ENCODE peak calls at places on chromosomes 13 and 19, in six cellular contexts. E, A, O, N, I and S are unnamed samples.
A peak's percentile ranks its signal among the peaks of the same experiment; 100 is the strongest.

GRCh38 chr13:93450226-93450625 is 223.6 kb downstream of the GPC6 start:
- DNase-seq in E (no peak), A (peak; percentile 79), O (no peak), N (no peak), I (no peak), S (peak; percentile 26)

GRCh38 chr13:88857256-88857655 is 1186.1 kb downstream of the SLITRK5 start:
- DNase-seq in E (no peak), A (peak; percentile 0), O (no peak), N (no peak), I (no peak), S (no peak)

GRCh38 chr19:40702337-40703012 is 12.0 kb upstream of the NUMBL start:
- DNase-seq in E (peak; percentile 70), A (peak; percentile 26), O (peak; percentile 82), N (no peak), I (no peak), S (no peak)

GRCh38 chr19:940591-941291 is 14.9 kb downstream of the ARID3A start:
- DNase-seq in E (no peak), A (peak; percentile 65), O (no peak), N (peak; percentile 30), I (peak; percentile 90), S (no peak)

GRCh38 chr19:11096210-11096841 is 7.1 kb downstream of the LDLR start:
- DNase-seq in E (no peak), A (peak; percentile 77), O (no peak), N (no peak), I (no peak), S (no peak)

GRCh38 chr19:10708261-10708660 is 7.0 kb downstream of the QTRT1 start:
- DNase-seq in E (no peak), A (no peak), O (no peak), N (no peak), I (no peak), S (no peak)

GRCh38 chr13:32001392-32001768 is 30.2 kb upstream of the FRY start:
- DNase-seq in E (peak; percentile 61), A (peak; percentile 32), O (peak; percentile 74), N (no peak), I (no peak), S (no peak)

GRCh38 chr13:111344471-111345191 is 24.2 kb downstream of the TEX29 start:
- DNase-seq in E (peak; percentile 91), A (peak; percentile 65), O (peak; percentile 92), N (peak; percentile 35), I (no peak), S (no peak)

GRCh38 chr19:33618884-33619283 is 2.9 kb upstream of the CHST8 start:
- DNase-seq in E (no peak), A (no peak), O (no peak), N (no peak), I (no peak), S (no peak)

GRCh38 chr19:1811472-1811894 is 593 bp downstream of the ATP8B3 start:
- DNase-seq in E (no peak), A (peak; percentile 61), O (no peak), N (peak; percentile 19), I (peak; percentile 92), S (no peak)

GRCh38 chr19:30651066-30651465 is 278.9 kb downstream of the ZNF536 start:
- DNase-seq in E (no peak), A (no peak), O (no peak), N (no peak), I (no peak), S (no peak)

GRCh38 chr13:101514695-101515275 is 62.3 kb downstream of the ITGBL1 start:
- DNase-seq in E (peak; percentile 62), A (peak; percentile 55), O (peak; percentile 76), N (no peak), I (no peak), S (no peak)

GRCh38 chr19:51127755-51128154 is 3.0 kb downstream of the SIGLEC9 start:
- DNase-seq in E (no peak), A (no peak), O (no peak), N (no peak), I (peak; percentile 60), S (no peak)

GRCh38 chr13:41649659-41650058 is 192.3 kb downstream of the RGCC start:
- DNase-seq in E (peak; percentile 46), A (peak; percentile 36), O (peak; percentile 64), N (no peak), I (no peak), S (no peak)

GRCh38 chr13:33873251-33873908 is 55.4 kb downstream of the RFC3 start:
- DNase-seq in E (no peak), A (no peak), O (no peak), N (no peak), I (no peak), S (no peak)

GRCh38 chr13:40271931-40272775 is 394.3 kb downstream of the FOXO1 start:
- DNase-seq in E (no peak), A (peak; percentile 93), O (no peak), N (peak; percentile 64), I (peak; percentile 72), S (peak; percentile 89)

GRCh38 chr13:110885516-110885915 is 29.4 kb downstream of the ANKRD10 start:
- DNase-seq in E (no peak), A (no peak), O (no peak), N (no peak), I (no peak), S (no peak)

GRCh38 chr13:100984349-100984748 is 309.8 kb upstream of the TMTC4 start:
- DNase-seq in E (no peak), A (no peak), O (no peak), N (no peak), I (no peak), S (no peak)

GRCh38 chr13:26300140-26300539 is 46.2 kb downstream of the CDK8 start:
- DNase-seq in E (no peak), A (peak; percentile 89), O (no peak), N (no peak), I (no peak), S (peak; percentile 14)

GRCh38 chr19:46296722-46297431 is at the start of gene HIF3A:
- DNase-seq in E (peak; percentile 98), A (no peak), O (peak; percentile 99), N (no peak), I (peak; percentile 81), S (no peak)

GRCh38 chr13:74929436-74929835 is 552.5 kb downstream of the TBC1D4 start:
- DNase-seq in E (no peak), A (no peak), O (no peak), N (no peak), I (no peak), S (no peak)

GRCh38 chr19:40822161-40822560 is 23.2 kb downstream of the EGLN2 start:
- DNase-seq in E (no peak), A (no peak), O (no peak), N (no peak), I (no peak), S (no peak)

GRCh38 chr19:18488838-18489626 is 32.8 kb downstream of the ELL start:
- DNase-seq in E (peak; percentile 81), A (no peak), O (peak; percentile 85), N (no peak), I (no peak), S (no peak)

GRCh38 chr19:55216461-55217198 is 7.3 kb upstream of the PTPRH start:
- DNase-seq in E (peak; percentile 95), A (peak; percentile 100), O (peak; percentile 98), N (peak; percentile 25), I (peak; percentile 91), S (peak; percentile 92)
- H3K4me3 ChIP-seq in E (peak overlapping the region; percentile 48), A (peak overlapping the region; percentile 64), O (peak overlapping the region; percentile 84), N (peak overlapping the region; percentile 49), I (peak overlapping the region; percentile 61), S (peak overlapping the region; percentile 31)

GRCh38 chr13:97574926-97575325 is 141.0 kb downstream of the RAP2A start:
- DNase-seq in E (peak; percentile 53), A (peak; percentile 7), O (peak; percentile 78), N (no peak), I (peak; percentile 55), S (no peak)
- TF ChIP-seq CTCF in E (peak; percentile 54), A (peak; percentile 67), O (peak; percentile 68), N (no peak), I (peak; percentile 24), S (peak; percentile 53)

GRCh38 chr13:113119822-113120189 is 2.8 kb upstream of the F10 start:
- DNase-seq in E (no peak), A (no peak), O (no peak), N (no peak), I (no peak), S (no peak)

GRCh38 chr13:113117956-113118327 is 4.7 kb upstream of the F10 start:
- DNase-seq in E (no peak), A (no peak), O (no peak), N (no peak), I (peak; percentile 22), S (no peak)

GRCh38 chr13:113117335-113117872 is 5.2 kb upstream of the F10 start:
- DNase-seq in E (no peak), A (no peak), O (no peak), N (no peak), I (peak; percentile 27), S (no peak)

GRCh38 chr13:113119166-113119821 is 3.3 kb upstream of the F10 start:
- DNase-seq in E (no peak), A (no peak), O (no peak), N (no peak), I (no peak), S (no peak)

DNA sequence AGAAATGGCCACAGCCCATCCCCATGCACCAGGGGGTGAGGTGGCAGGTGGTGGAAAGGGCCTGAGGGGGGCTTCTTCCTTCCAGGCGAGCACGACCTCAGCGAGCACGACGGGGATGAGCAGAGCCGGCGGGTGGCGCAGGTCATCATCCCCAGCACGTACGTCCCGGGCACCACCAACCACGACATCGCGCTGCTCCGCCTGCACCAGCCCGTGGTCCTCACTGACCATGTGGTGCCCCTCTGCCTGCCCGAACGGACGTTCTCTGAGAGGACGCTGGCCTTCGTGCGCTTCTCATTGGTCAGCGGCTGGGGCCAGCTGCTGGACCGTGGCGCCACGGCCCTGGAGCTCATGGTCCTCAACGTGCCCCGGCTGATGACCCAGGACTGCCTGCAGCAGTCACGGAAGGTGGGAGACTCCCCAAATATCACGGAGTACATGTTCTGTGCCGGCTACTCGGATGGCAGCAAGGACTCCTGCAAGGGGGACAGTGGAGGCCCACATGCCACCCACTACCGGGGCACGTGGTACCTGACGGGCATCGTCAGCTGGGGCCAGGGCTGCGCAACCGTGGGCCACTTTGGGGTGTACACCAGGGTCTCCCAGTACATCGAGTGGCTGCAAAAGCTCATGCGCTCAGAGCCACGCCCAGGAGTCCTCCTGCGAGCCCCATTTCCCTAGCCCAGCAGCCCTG is 4.1 kb upstream of the F10 start:
- DNase-seq in E (no peak), A (no peak), O (no peak), N (no peak), I (peak; percentile 44), S (no peak)
- H3K27me3 ChIP-seq in E (no peaks in the 10 kb centered on the region), A (peaks cover 2% of the 10 kb centered on the region), O (no peaks in the 10 kb centered on the region), N (peaks cover 8% of the 10 kb centered on the region), I (no peaks in the 10 kb centered on the region), S (no peaks in the 10 kb centered on the region)

DNA sequence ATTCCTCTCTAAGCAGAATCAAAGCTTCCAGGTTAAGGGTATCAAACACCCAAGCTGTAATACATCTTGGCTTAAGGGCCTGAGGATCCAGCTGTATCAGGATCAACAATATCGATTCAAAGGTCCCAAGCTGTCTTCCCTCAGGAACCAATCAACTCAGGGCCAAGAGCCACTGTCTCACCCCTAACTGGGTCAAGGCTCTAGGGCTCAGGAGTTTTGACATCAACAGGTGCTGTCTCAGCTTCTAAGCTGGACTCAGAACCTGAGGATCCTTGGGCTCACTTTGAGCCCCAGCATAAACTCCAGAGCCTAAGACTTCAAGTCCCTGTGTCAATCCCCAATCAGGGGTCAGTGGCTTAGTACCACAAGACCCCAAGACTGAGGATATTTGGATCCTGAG is 917 bp downstream of the FBXW9 start:
- DNase-seq in E (no peak), A (no peak), O (no peak), N (no peak), I (no peak), S (no peak)
- H3K4me3 ChIP-seq in E (peak overlapping the region; percentile 82), A (peak overlapping the region; percentile 83), O (peak overlapping the region; percentile 90), N (peak overlapping the region; percentile 95), I (peak overlapping the region; percentile 74), S (peak overlapping the region; percentile 82)

GRCh38 chr19:6199240-6199983 is 63.9 kb downstream of the ACSBG2 start:
- DNase-seq in E (peak; percentile 100), A (peak; percentile 94), O (peak; percentile 98), N (peak; percentile 96), I (peak; percentile 99), S (peak; percentile 94)
- TF ChIP-seq CTCF in E (peak; percentile 24), A (peak; percentile 18), O (no peak), N (peak; percentile 72), I (peak; percentile 45), S (peak; percentile 44)